ENCODE peak calls at places on chromosomes 5 and 9, in ten cellular contexts. B, K, H, N, Q, J, L, T, A and O are unnamed samples.

GRCh38 chr9:134764870-134765269 is 115.7 kb upstream of the FCN2 start:
- DNase-seq in K (no peak), H (no peak), N (no peak), J (no peak), A (no peak), T (no peak), B (no peak), Q (no peak), L (no peak), O (no peak)

GRCh38 chr5:139906661-139907060 is 111.1 kb downstream of the PSD2 start:
- DNase-seq in Q (no peak), H (no peak), A (no peak), N (no peak), L (no peak), J (no peak), B (no peak), T (no peak), K (no peak), O (no peak)

GRCh38 chr5:170622933-170623332 is 119.1 kb downstream of the KCNIP1 start:
- DNase-seq in B (no peak), L (no peak), J (no peak), N (no peak), K (no peak), T (no peak), Q (no peak), H (no peak), A (no peak), O (no peak)

GRCh38 chr5:9358961-9359686 is 186.8 kb downstream of the SEMA5A start:
- DNase-seq in L (no peak), B (no peak), H (no peak), A (no peak), N (no peak), T (no peak), K (peak), J (no peak), Q (no peak), O (no peak)

GRCh38 chr9:129250786-129251185 is 72.7 kb upstream of the IER5L start:
- DNase-seq in Q (no peak), A (no peak), B (no peak), L (no peak), N (no peak), H (no peak), J (no peak), K (no peak), T (no peak), O (no peak)

GRCh38 chr9:36772449-36773370 is 200.0 kb downstream of the MELK start:
- DNase-seq in H (no peak), Q (no peak), L (no peak), J (no peak), N (no peak), K (no peak), A (no peak), B (no peak), T (no peak), O (no peak)

GRCh38 chr9:93223241-93224180 is 39.6 kb downstream of the WNK2 start:
- DNase-seq in B (no peak), H (peak), N (no peak), A (no peak), L (no peak), Q (no peak), K (peak), T (no peak), J (no peak), O (no peak)

GRCh38 chr9:90801175-90801506 is 478 bp upstream of the SYK start:
- DNase-seq in A (no peak), L (no peak), Q (no peak), H (no peak), N (no peak), T (no peak), J (no peak), B (no peak), K (no peak), O (no peak)

GRCh38 chr5:134555889-134556311 is 30.4 kb downstream of the JADE2 start:
- DNase-seq in N (peak), L (no peak), J (peak), K (no peak), T (peak), H (peak), Q (peak), A (peak), B (peak), O (peak)

GRCh38 chr5:81749186-81749561 is 1.7 kb downstream of the SSBP2 start:
- DNase-seq in K (no peak), H (no peak), J (peak), Q (no peak), A (no peak), B (no peak), T (peak), L (no peak), N (no peak), O (no peak)

GRCh38 chr5:1298067-1298551 is 3.2 kb upstream of the TERT start:
- DNase-seq in L (no peak), H (no peak), A (no peak), Q (no peak), J (no peak), N (no peak), B (peak), T (no peak), K (no peak), O (no peak)

GRCh38 chr5:176360894-176361436 is 599 bp downstream of the KIAA1191 start:
- DNase-seq in A (peak), T (no peak), B (no peak), J (no peak), K (no peak), N (no peak), H (no peak), L (no peak), Q (no peak), O (no peak)

GRCh38 chr9:131987232-131987631 is 92.4 kb downstream of the MED27 start:
- DNase-seq in B (no peak), N (no peak), Q (no peak), J (no peak), K (no peak), T (no peak), L (no peak), H (no peak), A (no peak), O (no peak)

GRCh38 chr9:14352549-14352948 is 38.6 kb upstream of the NFIB start:
- DNase-seq in A (no peak), J (no peak), L (no peak), Q (no peak), T (no peak), N (no peak), B (no peak), K (no peak), H (no peak), O (no peak)

GRCh38 chr5:34511915-34512314 is 144.2 kb upstream of the RAI14 start:
- DNase-seq in B (peak), A (no peak), Q (no peak), J (no peak), T (no peak), H (no peak), N (no peak), K (no peak), L (no peak), O (no peak)

GRCh38 chr9:136572003-136572595 is 26.3 kb upstream of the NOTCH1 start:
- DNase-seq in Q (no peak), H (no peak), K (peak), J (no peak), T (no peak), B (no peak), L (peak), A (no peak), N (no peak), O (no peak)

GRCh38 chr9:79692857-79693571 is 121.2 kb downstream of the TLE4 start:
- DNase-seq in H (no peak), K (no peak), A (no peak), T (no peak), L (no peak), J (no peak), Q (no peak), B (no peak), N (no peak), O (no peak)

GRCh38 chr9:91837982-91838731 is 111.9 kb downstream of the ROR2 start:
- DNase-seq in Q (no peak), J (no peak), L (no peak), H (no peak), A (no peak), N (no peak), K (no peak), B (peak), T (no peak), O (no peak)